ENCODE peak calls at places on chromosomes 16 and 17, in five cellular contexts. One of them, this sample, is unnamed.

GRCh38 chr17:29884995-29885394 is 45.0 kb downstream of the SSH2 start:
- DNase-seq in mammary epithelial cell: no peak
- DNase-seq in neural progenitor cell: no peak
- DNase-seq in A673: no peak
- DNase-seq in omental fat pad: no peak
- DNase-seq in this sample: no peak

GRCh38 chr16:87602821-87603683 is 744 bp downstream of the JPH3 start:
- DNase-seq in A673: no peak
- DNase-seq in neural progenitor cell: peak
- DNase-seq in omental fat pad: no peak
- DNase-seq in mammary epithelial cell: no peak
- DNase-seq in this sample: no peak

GRCh38 chr16:49600976-49601375 is 227.4 kb downstream of the C16orf78 start:
- DNase-seq in A673: no peak
- DNase-seq in neural progenitor cell: no peak
- DNase-seq in omental fat pad: no peak
- DNase-seq in mammary epithelial cell: no peak
- DNase-seq in this sample: no peak

GRCh38 chr17:5819921-5820685 is 235.8 kb upstream of the NLRP1 start:
- DNase-seq in mammary epithelial cell: no peak
- DNase-seq in A673: no peak
- DNase-seq in omental fat pad: no peak
- DNase-seq in neural progenitor cell: no peak
- DNase-seq in this sample: no peak

GRCh38 chr16:20301840-20302239 is 25.5 kb downstream of the GP2 start:
- DNase-seq in neural progenitor cell: no peak
- DNase-seq in mammary epithelial cell: no peak
- DNase-seq in omental fat pad: no peak
- DNase-seq in A673: no peak
- DNase-seq in this sample: no peak

GRCh38 chr17:44248220-44248529 is 19.8 kb downstream of the SLC4A1 start:
- DNase-seq in neural progenitor cell: no peak
- DNase-seq in mammary epithelial cell: no peak
- DNase-seq in omental fat pad: no peak
- DNase-seq in A673: no peak
- DNase-seq in this sample: no peak

GRCh38 chr17:27564463-27564862 is 66.5 kb upstream of the LGALS9 start:
- DNase-seq in omental fat pad: no peak
- DNase-seq in mammary epithelial cell: no peak
- DNase-seq in neural progenitor cell: no peak
- DNase-seq in A673: no peak
- DNase-seq in this sample: no peak

GRCh38 chr16:87278191-87279093 is 38.8 kb downstream of the C16orf95 start:
- DNase-seq in A673: peak
- DNase-seq in neural progenitor cell: peak
- DNase-seq in omental fat pad: peak
- DNase-seq in mammary epithelial cell: peak
- DNase-seq in this sample: peak

GRCh38 chr17:46976626-46977270 is 2.3 kb downstream of the RPRML start:
- DNase-seq in omental fat pad: no peak
- DNase-seq in A673: no peak
- DNase-seq in neural progenitor cell: peak
- DNase-seq in mammary epithelial cell: no peak
- DNase-seq in this sample: no peak

GRCh38 chr16:84052071-84052622 is 9.6 kb upstream of the SLC38A8 start:
- DNase-seq in omental fat pad: no peak
- DNase-seq in neural progenitor cell: no peak
- DNase-seq in mammary epithelial cell: no peak
- DNase-seq in A673: no peak
- DNase-seq in this sample: no peak

GRCh38 chr17:12659500-12659899 is 6.2 kb upstream of the MYOCD start:
- DNase-seq in neural progenitor cell: no peak
- DNase-seq in mammary epithelial cell: no peak
- DNase-seq in omental fat pad: no peak
- DNase-seq in A673: no peak
- DNase-seq in this sample: peak

GRCh38 chr17:33667671-33668070 is 374.6 kb upstream of the ASIC2 start:
- DNase-seq in neural progenitor cell: no peak
- DNase-seq in A673: no peak
- DNase-seq in omental fat pad: no peak
- DNase-seq in mammary epithelial cell: no peak
- DNase-seq in this sample: no peak

GRCh38 chr17:19262650-19263620 is 25.8 kb downstream of the EPN2 start:
- DNase-seq in omental fat pad: no peak
- DNase-seq in A673: peak
- DNase-seq in neural progenitor cell: no peak
- DNase-seq in mammary epithelial cell: peak
- DNase-seq in this sample: peak

GRCh38 chr17:41650794-41651624 is 26.6 kb upstream of the KRT17 start:
- DNase-seq in omental fat pad: no peak
- DNase-seq in neural progenitor cell: no peak
- DNase-seq in mammary epithelial cell: peak
- DNase-seq in A673: no peak
- DNase-seq in this sample: no peak

GRCh38 chr17:39150104-39150634 is 1.3 kb downstream of the PLXDC1 start:
- DNase-seq in neural progenitor cell: no peak
- DNase-seq in mammary epithelial cell: no peak
- DNase-seq in A673: no peak
- DNase-seq in omental fat pad: no peak
- DNase-seq in this sample: no peak

GRCh38 chr17:36749493-36749892 is 148.1 kb downstream of the MRM1 start:
- DNase-seq in A673: no peak
- DNase-seq in mammary epithelial cell: no peak
- DNase-seq in neural progenitor cell: no peak
- DNase-seq in omental fat pad: no peak
- DNase-seq in this sample: no peak

GRCh38 chr16:71626858-71627213 is 852 bp downstream of the MARVELD3 start:
- DNase-seq in omental fat pad: no peak
- DNase-seq in neural progenitor cell: peak
- DNase-seq in A673: no peak
- DNase-seq in mammary epithelial cell: peak
- DNase-seq in this sample: no peak

GRCh38 chr17:77190561-77190960 is 49.8 kb downstream of the SEC14L1 start:
- DNase-seq in mammary epithelial cell: no peak
- DNase-seq in omental fat pad: no peak
- DNase-seq in neural progenitor cell: no peak
- DNase-seq in A673: no peak
- DNase-seq in this sample: no peak

GRCh38 chr16:12682441-12682840 is 121.2 kb downstream of the CPPED1 start:
- DNase-seq in neural progenitor cell: no peak
- DNase-seq in omental fat pad: no peak
- DNase-seq in mammary epithelial cell: no peak
- DNase-seq in A673: no peak
- DNase-seq in this sample: no peak

GRCh38 chr16:31871510-31871909 is 2.1 kb upstream of the ZNF267 start:
- DNase-seq in omental fat pad: no peak
- DNase-seq in neural progenitor cell: no peak
- DNase-seq in mammary epithelial cell: no peak
- DNase-seq in A673: no peak
- DNase-seq in this sample: no peak

GRCh38 chr17:15392326-15392739 is 50.9 kb upstream of the TEKT3 start:
- DNase-seq in A673: no peak
- DNase-seq in mammary epithelial cell: peak
- DNase-seq in omental fat pad: no peak
- DNase-seq in neural progenitor cell: no peak
- DNase-seq in this sample: peak

GRCh38 chr17:81722184-81723120 is 10.4 kb downstream of the SLC25A10 start:
- DNase-seq in mammary epithelial cell: peak
- DNase-seq in A673: no peak
- DNase-seq in neural progenitor cell: no peak
- DNase-seq in omental fat pad: no peak
- DNase-seq in this sample: no peak

DNA sequence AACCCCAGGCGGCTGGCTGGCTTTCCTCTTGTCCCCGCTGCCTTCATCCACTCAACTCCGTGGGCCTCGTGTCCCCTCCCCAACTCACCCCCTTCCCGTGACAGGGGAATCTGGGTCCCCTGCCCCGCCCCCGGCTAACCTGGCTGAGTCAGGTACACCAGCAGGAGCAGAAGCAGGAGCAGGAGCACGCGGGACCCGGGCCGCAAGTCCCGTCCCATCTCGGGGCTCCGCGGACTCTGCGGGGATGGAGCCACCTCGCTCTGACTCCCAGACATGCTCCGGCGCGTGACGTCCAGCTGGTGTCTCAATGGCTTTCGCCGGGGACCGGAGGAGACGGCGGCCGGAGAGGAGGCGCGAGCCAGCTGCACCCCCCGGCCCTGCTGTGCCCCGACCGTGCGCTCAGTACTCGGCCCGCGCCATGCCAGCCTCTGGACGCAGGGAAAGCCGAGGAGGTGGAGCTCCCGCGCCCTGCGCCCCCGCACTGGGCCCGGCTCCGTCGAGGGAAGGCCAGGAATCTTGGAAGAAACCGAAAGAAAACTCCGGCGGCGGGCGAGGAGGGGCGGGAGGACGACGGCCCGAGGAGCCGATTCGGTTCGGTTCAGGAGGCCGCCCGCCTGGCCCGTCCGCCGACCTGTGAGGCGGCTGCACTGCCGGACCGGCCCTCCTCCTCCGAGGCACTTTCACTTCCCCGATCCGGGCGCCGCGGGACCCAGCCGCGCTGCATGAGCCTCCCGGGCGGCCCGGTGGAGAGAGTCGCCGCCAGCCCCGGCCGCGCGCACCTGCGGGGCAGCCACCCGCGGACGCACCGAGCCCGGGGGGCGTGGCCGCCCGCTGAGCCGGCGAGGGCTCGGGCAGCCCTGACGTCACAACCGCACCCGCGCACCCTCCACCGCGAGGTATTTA is at the start of the genes CXCL16 and ZMYND15:
- DNase-seq in neural progenitor cell: peak
- DNase-seq in A673: peak
- DNase-seq in mammary epithelial cell: peak
- DNase-seq in omental fat pad: peak
- DNase-seq in this sample: no peak
- TF ChIP-seq CTCF in neural progenitor cell: no peak
- TF ChIP-seq CTCF in A673: no peak
- TF ChIP-seq CTCF in mammary epithelial cell: no peak
- TF ChIP-seq CTCF in omental fat pad: no peak
- TF ChIP-seq CTCF in this sample: no peak

GRCh38 chr17:78979780-78980623 is at the start of gene LGALS3BP:
- DNase-seq in neural progenitor cell: peak
- DNase-seq in mammary epithelial cell: peak
- DNase-seq in omental fat pad: peak
- DNase-seq in A673: peak
- DNase-seq in this sample: peak
- TF ChIP-seq CTCF in neural progenitor cell: no peak
- TF ChIP-seq CTCF in mammary epithelial cell: no peak
- TF ChIP-seq CTCF in omental fat pad: no peak
- TF ChIP-seq CTCF in A673: no peak
- TF ChIP-seq CTCF in this sample: no peak

DNA sequence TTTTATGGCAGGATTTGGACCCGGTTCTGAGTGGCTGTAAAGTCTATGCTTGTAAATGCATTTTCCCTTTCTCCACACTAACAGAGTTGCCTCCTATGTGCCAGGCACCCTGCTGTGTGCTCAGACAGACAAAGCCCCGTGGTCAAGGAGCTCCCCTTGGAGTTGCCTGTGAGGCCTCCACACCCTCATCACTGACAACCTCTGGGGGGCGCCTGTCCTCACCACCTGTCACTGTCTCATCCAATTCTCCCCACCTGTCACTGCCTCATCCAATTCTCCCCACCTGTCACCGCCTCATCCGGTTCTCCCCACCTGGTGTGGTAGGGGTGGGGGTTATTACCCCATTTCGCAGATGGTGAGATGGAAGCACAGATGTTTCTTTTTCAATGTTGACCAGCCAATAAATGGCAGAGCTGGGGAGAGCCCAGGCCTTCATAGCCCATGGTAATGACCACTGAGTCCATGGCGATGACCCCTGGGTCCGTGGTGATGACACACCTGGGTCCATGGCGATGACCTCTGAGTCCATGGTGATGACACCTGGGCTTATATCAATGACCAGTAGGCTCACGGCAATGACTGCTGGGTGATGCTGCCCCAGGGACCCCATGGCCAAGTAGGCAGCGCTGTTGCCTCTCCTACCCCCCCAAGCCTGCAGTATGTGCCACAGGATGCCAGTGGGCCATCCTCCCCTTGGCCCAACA is 150.1 kb downstream of the IRF8 start:
- DNase-seq in mammary epithelial cell: no peak
- DNase-seq in neural progenitor cell: no peak
- DNase-seq in omental fat pad: no peak
- DNase-seq in A673: no peak
- DNase-seq in this sample: no peak
- TF ChIP-seq CTCF in mammary epithelial cell: no peak
- TF ChIP-seq CTCF in neural progenitor cell: peak
- TF ChIP-seq CTCF in omental fat pad: no peak
- TF ChIP-seq CTCF in A673: no peak
- TF ChIP-seq CTCF in this sample: peak

GRCh38 chr16:287298-287811 is 4.4 kb downstream of the PDIA2 start:
- DNase-seq in A673: peak
- DNase-seq in neural progenitor cell: no peak
- DNase-seq in mammary epithelial cell: no peak
- DNase-seq in omental fat pad: no peak
- DNase-seq in this sample: no peak
- TF ChIP-seq CTCF in A673: peak
- TF ChIP-seq CTCF in neural progenitor cell: no peak
- TF ChIP-seq CTCF in mammary epithelial cell: no peak
- TF ChIP-seq CTCF in omental fat pad: no peak
- TF ChIP-seq CTCF in this sample: peak

This sample was measured in HFFc6.